ENCODE peak calls at places on chromosomes 11 and 22, in four cellular contexts. V is K562, L is HepG2, H is GM12878. C is an unnamed sample.

GRCh38 chr11:34475656-34476055 is 36.9 kb downstream of the CAT start:
- DNase-seq in V (no peak), L (no peak), H (no peak), C (no peak)

GRCh38 chr22:22576244-22576988 is 17.4 kb upstream of the PRAME start:
- DNase-seq in V (peak), L (peak), H (no peak), C (peak)

GRCh38 chr11:66328307-66329144 is 7.7 kb downstream of the RIN1 start:
- DNase-seq in V (peak), L (peak), H (no peak), C (peak)

GRCh38 chr22:50271519-50271970 is 1.4 kb upstream of the MAPK11 start:
- DNase-seq in V (peak), L (peak), H (no peak), C (peak)

GRCh38 chr11:9758676-9759518 is 95.0 kb downstream of the SWAP70 start:
- DNase-seq in V (peak), L (peak), H (no peak), C (no peak)

GRCh38 chr11:62601114-62601363 is 626 bp downstream of the MTA2 start:
- DNase-seq in V (peak), L (no peak), H (no peak), C (no peak)

GRCh38 chr11:116742104-116742503 is 30.7 kb downstream of the BUD13 start:
- DNase-seq in V (no peak), L (no peak), H (no peak), C (no peak)

GRCh38 chr11:118012083-118012669 is 26.0 kb downstream of the IL10RA start:
- DNase-seq in V (peak), L (no peak), H (no peak), C (no peak)

GRCh38 chr11:6200975-6201374 is 2.0 kb downstream of the OR52W1 start:
- DNase-seq in V (no peak), L (no peak), H (no peak), C (no peak)

GRCh38 chr22:32534252-32535215 is 59.9 kb downstream of the FBXO7 start:
- DNase-seq in V (no peak), L (peak), H (no peak), C (no peak)

GRCh38 chr11:61024938-61025818 is 53.7 kb downstream of the CD6 start:
- DNase-seq in V (no peak), L (no peak), H (no peak), C (no peak)

GRCh38 chr11:87421422-87421821 is 383.7 kb downstream of the TMEM135 start:
- DNase-seq in V (peak), L (peak), H (peak), C (peak)

GRCh38 chr22:41908409-41909289 is 6.2 kb downstream of the SHISA8 start:
- DNase-seq in V (no peak), L (no peak), H (no peak), C (no peak)

GRCh38 chr22:40487663-40488249 is 117.4 kb downstream of the SGSM3 start:
- DNase-seq in V (no peak), L (peak), H (no peak), C (no peak)

GRCh38 chr11:109085708-109086373 is 336.1 kb upstream of the C11orf87 start:
- DNase-seq in V (no peak), L (no peak), H (no peak), C (no peak)

GRCh38 chr11:36885154-36885553 is 287.1 kb upstream of the RAG2 start:
- DNase-seq in V (no peak), L (no peak), H (no peak), C (no peak)

GRCh38 chr11:35247863-35248262 is 108.9 kb downstream of the CD44 start:
- DNase-seq in V (no peak), L (no peak), H (no peak), C (no peak)

GRCh38 chr11:122294041-122294440 is 178.0 kb upstream of the BLID start:
- DNase-seq in V (no peak), L (no peak), H (no peak), C (no peak)

GRCh38 chr11:61141601-61142028 is 19.6 kb downstream of the VPS37C start:
- DNase-seq in V (peak), L (no peak), H (no peak), C (no peak)

GRCh38 chr11:45725776-45726606 is 60.6 kb upstream of the CHST1 start:
- DNase-seq in V (no peak), L (no peak), H (no peak), C (no peak)

GRCh38 chr11:76234704-76235232 is 28.5 kb upstream of the WNT11 start:
- DNase-seq in V (no peak), L (no peak), H (no peak), C (no peak)

GRCh38 chr22:21837184-21837979 is 30.1 kb downstream of the MAPK1 start:
- DNase-seq in V (no peak), L (peak), H (no peak), C (no peak)

GRCh38 chr11:75913984-75914383 is 99.0 kb downstream of the UVRAG start:
- DNase-seq in V (no peak), L (no peak), H (no peak), C (no peak)

GRCh38 chr11:110125632-110126031 is 32.4 kb downstream of the ZC3H12C start:
- DNase-seq in V (peak), L (peak), H (no peak), C (no peak)

GRCh38 chr22:35308480-35308945 is 8.8 kb downstream of the TOM1 start:
- DNase-seq in V (no peak), L (no peak), H (peak), C (no peak)

GRCh38 chr11:127133061-127133460 is 132.5 kb upstream of the KIRREL3 start:
- DNase-seq in V (no peak), L (no peak), H (no peak), C (no peak)

GRCh38 chr22:30827646-30828045 is 133.0 kb downstream of the OSBP2 start:
- DNase-seq in V (no peak), L (no peak), H (no peak), C (no peak)

GRCh38 chr11:9273430-9274336 is 8.5 kb upstream of the DENND5A start:
- DNase-seq in V (no peak), L (no peak), H (no peak), C (no peak)

GRCh38 chr11:35487532-35488078 is 37.8 kb downstream of the PAMR1 start:
- DNase-seq in V (peak), L (peak), H (no peak), C (peak)

GRCh38 chr11:18321622-18321990 is 334 bp downstream of the HPS5 start:
- DNase-seq in V (no peak), L (no peak), H (no peak), C (no peak)

GRCh38 chr22:49368976-49369725 is 458.5 kb downstream of the BRD1 start:
- DNase-seq in V (peak), L (no peak), H (no peak), C (peak)

GRCh38 chr11:77779935-77780334 is 40.6 kb downstream of the RSF1 start:
- DNase-seq in V (peak), L (peak), H (no peak), C (no peak)

GRCh38 chr11:22031791-22032190 is 161.1 kb upstream of the ANO5 start:
- DNase-seq in V (no peak), L (no peak), H (no peak), C (no peak)

GRCh38 chr11:88421530-88421929 is 84.0 kb upstream of the CTSC start:
- DNase-seq in V (peak), L (no peak), H (peak), C (no peak)

GRCh38 chr22:41469218-41469851 is 418 bp downstream of the ACO2 start:
- DNase-seq in V (peak), L (no peak), H (no peak), C (peak)

GRCh38 chr22:36546092-36546804 is 17.3 kb upstream of the EIF3D start:
- DNase-seq in V (peak), L (peak), H (no peak), C (peak)

GRCh38 chr11:70212227-70212811 is 9.2 kb downstream of the FADD start:
- DNase-seq in V (no peak), L (peak), H (no peak), C (peak)
- TF ChIP-seq TCF7 in V (no peak), L (peak), H (no peak), C (no peak)

DNA sequence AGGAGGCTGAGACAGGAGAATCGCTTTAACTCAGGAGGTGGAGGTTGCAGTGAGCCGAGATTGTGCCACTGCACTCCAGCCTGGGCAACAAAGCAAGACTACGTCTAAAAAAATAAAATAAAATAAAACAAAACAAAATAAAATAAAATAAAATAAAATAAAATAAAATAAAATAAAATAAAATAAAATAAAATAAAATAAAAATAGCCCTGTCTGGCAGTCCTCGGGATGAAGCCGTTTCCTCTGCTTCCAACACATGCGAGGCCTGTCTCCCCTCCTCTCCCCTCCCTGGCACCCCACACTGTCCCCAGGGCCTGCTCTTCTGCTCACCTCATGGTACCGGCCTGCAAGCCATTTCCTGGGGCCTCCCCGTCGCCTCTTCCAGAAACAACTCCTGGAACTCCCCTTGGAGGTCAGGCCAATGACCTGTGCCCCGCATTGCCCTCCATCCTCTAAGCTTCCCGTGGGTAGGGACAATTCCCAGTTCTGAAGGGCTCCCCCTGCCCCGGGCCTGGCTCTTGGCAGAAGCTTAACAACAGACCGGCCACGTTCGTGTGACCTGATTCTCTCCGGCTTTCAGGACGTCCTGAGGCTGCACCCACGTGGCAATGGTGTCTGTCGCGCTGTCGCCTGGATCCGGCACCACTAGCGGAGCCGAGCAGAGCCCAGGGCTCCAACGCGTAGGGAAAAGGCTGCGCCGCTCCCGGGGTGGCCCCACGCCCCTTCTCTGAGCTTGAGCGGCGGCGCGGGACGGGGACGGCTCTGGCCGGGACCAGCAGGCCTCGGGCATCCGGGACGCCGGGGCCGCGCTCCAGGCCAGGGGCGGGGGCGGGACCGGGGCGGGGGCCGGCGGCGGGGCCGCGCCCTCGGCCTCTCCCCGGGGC is 456 bp upstream of the PARVB start:
- DNase-seq in V (peak), L (no peak), H (no peak), C (peak)
- TF ChIP-seq ETV6 in V (no peak), L (no peak), H (peak), C (peak)

DNA sequence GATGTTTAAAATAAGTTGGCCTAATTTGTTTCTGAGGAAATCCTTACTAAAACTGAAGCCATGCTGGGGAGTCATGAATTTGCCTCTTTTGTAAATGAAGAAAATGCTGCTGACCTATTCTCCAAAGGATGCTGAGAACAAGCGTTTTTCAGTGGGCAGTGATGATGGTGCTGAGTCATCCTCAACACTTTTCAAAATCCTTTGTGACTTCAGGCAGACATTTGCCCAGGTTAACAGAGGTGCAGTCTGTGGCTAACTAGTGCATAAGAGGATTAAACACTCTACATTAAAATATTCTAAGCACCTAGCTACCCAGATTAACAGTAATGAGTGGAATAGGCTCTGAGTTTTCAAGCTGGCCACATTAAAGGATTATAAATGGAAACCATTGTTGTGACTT is 509.0 kb downstream of the DLG2 start:
- DNase-seq in V (no peak), L (no peak), H (no peak), C (no peak)
- TF ChIP-seq USF2 in V (no peak), L (no peak), H (no peak), C (no peak)

GRCh38 chr22:39299829-39300178 is 19.6 kb downstream of the RPL3 start:
- DNase-seq in V (no peak), L (no peak), H (peak), C (no peak)

GRCh38 chr22:39296535-39296934 is 22.9 kb downstream of the RPL3 start:
- DNase-seq in V (no peak), L (no peak), H (no peak), C (no peak)

GRCh38 chr22:39296981-39297489 is 22.4 kb downstream of the RPL3 start:
- DNase-seq in V (no peak), L (no peak), H (no peak), C (no peak)

GRCh38 chr22:39298194-39298987 is 21.0 kb downstream of the RPL3 start:
- DNase-seq in V (no peak), L (no peak), H (no peak), C (no peak)

DNA sequence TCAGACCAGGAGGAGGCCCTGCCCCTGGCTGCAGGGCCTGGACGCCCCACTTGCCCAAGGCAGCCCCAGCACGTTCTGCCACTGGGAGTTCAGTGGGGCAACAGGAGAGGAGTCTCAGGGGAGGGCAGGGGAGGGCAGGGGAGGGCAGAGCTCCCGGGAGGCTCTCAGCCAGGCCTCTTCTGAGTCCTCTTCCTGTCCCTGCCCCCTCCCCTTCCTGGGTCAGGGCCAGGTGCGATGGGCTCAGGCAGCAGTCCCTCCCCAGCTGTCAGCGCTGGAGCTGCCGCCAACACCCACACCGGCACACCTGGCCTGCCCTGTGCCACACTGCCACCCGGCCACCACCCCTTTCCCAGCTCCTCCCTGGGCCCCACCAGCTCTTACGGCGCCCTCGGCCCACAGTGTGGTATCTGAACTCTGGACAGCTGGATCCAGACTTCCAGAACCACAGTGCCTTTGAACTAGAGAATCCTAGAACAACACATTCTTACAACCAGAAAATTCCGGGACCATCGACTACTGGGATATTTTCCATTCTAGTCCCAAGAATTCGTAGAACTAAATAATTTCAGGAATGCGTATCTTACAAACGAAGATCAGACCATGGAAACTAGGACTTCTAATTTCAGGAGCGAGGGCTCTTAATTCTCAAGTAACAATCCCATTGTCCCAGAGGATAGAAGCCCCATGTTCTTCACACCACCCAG is 21.8 kb downstream of the RPL3 start:
- DNase-seq in V (no peak), L (no peak), H (no peak), C (no peak)
- TF ChIP-seq TCF7 in V (no peak), L (no peak), H (no peak), C (no peak)

GRCh38 chr11:69683764-69684333 is 8.7 kb upstream of the LTO1 start:
- DNase-seq in V (peak), L (peak), H (no peak), C (peak)
- TF ChIP-seq ETV6 in V (no peak), L (no peak), H (no peak), C (no peak)

DNA sequence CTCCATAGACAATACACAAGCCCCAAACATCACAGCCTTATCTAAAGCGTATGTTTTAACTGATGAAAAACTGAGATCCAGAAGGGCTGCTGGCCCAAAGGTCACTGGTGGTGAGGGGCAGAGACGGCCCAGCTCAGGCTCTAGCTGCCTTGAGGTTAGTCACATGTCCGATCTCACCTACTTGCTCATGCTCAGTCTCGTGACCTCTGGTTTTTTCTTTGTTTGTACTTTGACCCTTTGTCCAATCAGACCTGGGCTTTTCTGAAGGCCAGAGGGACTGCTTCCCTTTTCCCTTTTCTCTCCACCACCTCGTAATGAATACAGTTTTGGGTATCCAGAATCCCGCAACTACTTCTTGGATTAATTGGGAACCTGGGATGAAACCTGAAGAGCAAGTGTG is 28.6 kb downstream of the MMP20 start:
- DNase-seq in V (no peak), L (peak), H (no peak), C (no peak)
- TF ChIP-seq USF2 in V (no peak), L (peak), H (no peak), C (no peak)

DNA sequence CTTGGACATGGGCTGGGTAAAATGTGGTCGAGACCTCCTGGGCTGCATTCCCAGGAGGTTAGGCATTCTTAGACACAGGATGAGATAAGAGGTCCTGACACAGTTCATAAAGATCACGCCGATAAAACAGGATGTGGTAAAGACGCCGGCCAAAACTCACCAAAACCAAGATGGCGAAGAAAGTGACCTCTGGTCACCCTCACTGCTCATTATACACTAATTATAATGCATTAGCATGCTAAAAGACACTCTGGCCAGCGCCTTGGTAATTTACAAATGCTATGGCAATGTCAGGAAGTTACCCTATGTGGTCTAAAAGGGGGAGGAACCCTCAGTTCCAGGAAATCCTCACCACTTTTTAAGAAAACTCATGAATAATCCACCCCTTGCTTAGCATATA is 983.3 kb downstream of the OPCML start:
- DNase-seq in V (no peak), L (no peak), H (no peak), C (no peak)
- TF ChIP-seq TCF7 in V (no peak), L (no peak), H (no peak), C (no peak)

DNA sequence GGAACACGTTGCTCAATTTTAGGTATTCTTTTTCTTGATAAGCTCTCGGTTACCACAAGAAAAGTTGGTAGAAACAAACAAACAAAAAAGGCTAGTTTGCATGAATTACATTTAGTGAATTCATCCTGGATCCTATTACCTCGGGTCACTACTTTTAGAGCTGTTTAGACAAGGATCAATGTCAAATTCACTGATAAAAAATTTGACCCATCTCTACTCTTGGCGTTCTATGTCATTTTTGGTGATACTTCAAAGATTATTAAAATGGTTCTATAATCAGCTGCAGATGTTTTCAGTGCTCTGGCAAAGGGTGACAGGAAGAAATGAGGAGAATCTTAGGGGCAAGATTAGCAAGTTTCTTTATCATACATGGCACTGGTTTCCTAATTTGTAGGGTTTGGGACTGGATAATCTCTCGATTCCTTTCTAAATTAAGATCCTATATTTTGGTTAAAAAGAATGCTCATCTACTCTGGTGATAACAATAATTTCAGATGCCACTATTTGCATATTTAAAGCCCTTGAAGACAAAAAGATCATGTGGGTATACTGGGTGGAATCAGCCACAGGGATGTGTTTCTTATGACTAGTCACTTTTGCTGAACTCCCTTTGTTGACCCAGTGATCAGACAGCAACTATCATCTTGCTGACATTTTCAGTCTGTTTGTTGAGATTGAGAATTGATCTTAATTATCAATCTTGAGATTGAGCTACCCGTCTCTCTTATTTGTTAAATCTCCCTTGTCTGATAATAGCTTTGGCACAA is 442.9 kb downstream of the AASDHPPT start:
- DNase-seq in V (no peak), L (no peak), H (no peak), C (no peak)
- TF ChIP-seq ETV6 in V (no peak), L (no peak), H (no peak), C (no peak)

C was measured in WTC11.